ENCODE peak calls at places on chromosomes 3 and 15, in five cellular contexts. One of them, this sample, is unnamed.

GRCh38 chr3:157494581-157495281 is 8.5 kb downstream of the VEPH1 start:
- DNase-seq in HTR-8/SVneo: no peak
- DNase-seq in cardiac fibroblast: peak
- DNase-seq in AG09319: no peak
- DNase-seq in MM.1S: no peak
- DNase-seq in this sample: no peak

GRCh38 chr15:81277851-81278250 is 46.1 kb downstream of the STARD5 start:
- DNase-seq in HTR-8/SVneo: no peak
- DNase-seq in cardiac fibroblast: no peak
- DNase-seq in AG09319: no peak
- DNase-seq in MM.1S: no peak
- DNase-seq in this sample: no peak

GRCh38 chr3:121958801-121959200 is 63.2 kb downstream of the ILDR1 start:
- DNase-seq in HTR-8/SVneo: no peak
- DNase-seq in cardiac fibroblast: no peak
- DNase-seq in AG09319: no peak
- DNase-seq in MM.1S: no peak
- DNase-seq in this sample: no peak

GRCh38 chr3:38257583-38257982 is 8.0 kb upstream of the SLC22A13 start:
- DNase-seq in HTR-8/SVneo: no peak
- DNase-seq in cardiac fibroblast: peak
- DNase-seq in AG09319: no peak
- DNase-seq in MM.1S: no peak
- DNase-seq in this sample: no peak

GRCh38 chr3:37770938-37771918 is 90.5 kb upstream of the CTDSPL start:
- DNase-seq in HTR-8/SVneo: no peak
- DNase-seq in cardiac fibroblast: peak
- DNase-seq in AG09319: no peak
- DNase-seq in MM.1S: no peak
- DNase-seq in this sample: no peak

GRCh38 chr3:153165211-153165815 is 3.3 kb downstream of the RAP2B start:
- DNase-seq in HTR-8/SVneo: no peak
- DNase-seq in cardiac fibroblast: peak
- DNase-seq in AG09319: no peak
- DNase-seq in MM.1S: peak
- DNase-seq in this sample: no peak

GRCh38 chr15:25886498-25887140 is 23.5 kb upstream of the ATP10A start:
- DNase-seq in HTR-8/SVneo: no peak
- DNase-seq in cardiac fibroblast: peak
- DNase-seq in AG09319: no peak
- DNase-seq in MM.1S: no peak
- DNase-seq in this sample: no peak

GRCh38 chr3:174198199-174198598 is 660.9 kb upstream of the NAALADL2 start:
- DNase-seq in HTR-8/SVneo: no peak
- DNase-seq in cardiac fibroblast: peak
- DNase-seq in AG09319: no peak
- DNase-seq in MM.1S: no peak
- DNase-seq in this sample: peak

GRCh38 chr3:13277130-13277783 is 142.9 kb downstream of the NUP210 start:
- DNase-seq in HTR-8/SVneo: no peak
- DNase-seq in cardiac fibroblast: no peak
- DNase-seq in AG09319: no peak
- DNase-seq in MM.1S: no peak
- DNase-seq in this sample: no peak

This sample was measured in foreskin fibroblast.